ENCODE peak calls at places on chromosomes 1 and 21, in eight cellular contexts. One of them, this sample, is unnamed. For H3K36me3 and H3K4me1, the result is how much of the 10 kb centered on the place peaks cover.

GRCh38 chr1:207030522-207031009 is 2.0 kb downstream of the C1orf116 start:
- DNase-seq in colonic mucosa: no peak
- DNase-seq in uterus: no peak
- DNase-seq in thyroid gland: no peak
- DNase-seq in Caco-2: peak
- DNase-seq in adrenal gland: no peak
- DNase-seq in pancreas: no peak
- DNase-seq in IMR-90: no peak
- DNase-seq in this sample: no peak

GRCh38 chr1:93638307-93638847 is 43.3 kb downstream of the BCAR3 start:
- DNase-seq in thyroid gland: no peak
- DNase-seq in Caco-2: peak
- DNase-seq in uterus: no peak
- DNase-seq in adrenal gland: no peak
- DNase-seq in pancreas: no peak
- DNase-seq in IMR-90: no peak
- DNase-seq in colonic mucosa: no peak
- DNase-seq in this sample: no peak

GRCh38 chr1:197312163-197312562 is 44.1 kb downstream of the CRB1 start:
- DNase-seq in Caco-2: peak
- DNase-seq in IMR-90: no peak
- DNase-seq in thyroid gland: no peak
- DNase-seq in pancreas: no peak
- DNase-seq in uterus: no peak
- DNase-seq in colonic mucosa: no peak
- DNase-seq in adrenal gland: no peak
- DNase-seq in this sample: no peak

GRCh38 chr1:29711582-29712274 is 475.4 kb downstream of the PTPRU start:
- DNase-seq in Caco-2: no peak
- DNase-seq in pancreas: no peak
- DNase-seq in uterus: no peak
- DNase-seq in colonic mucosa: no peak
- DNase-seq in IMR-90: peak
- DNase-seq in thyroid gland: no peak
- DNase-seq in adrenal gland: peak
- DNase-seq in this sample: peak

GRCh38 chr1:31640964-31641363 is 3.7 kb downstream of the PEF1 start:
- DNase-seq in IMR-90: no peak
- DNase-seq in pancreas: no peak
- DNase-seq in adrenal gland: no peak
- DNase-seq in uterus: no peak
- DNase-seq in colonic mucosa: no peak
- DNase-seq in Caco-2: no peak
- DNase-seq in thyroid gland: peak
- DNase-seq in this sample: no peak

GRCh38 chr1:186033744-186034345 is 299.7 kb downstream of the HMCN1 start:
- DNase-seq in colonic mucosa: no peak
- DNase-seq in IMR-90: peak
- DNase-seq in thyroid gland: no peak
- DNase-seq in adrenal gland: no peak
- DNase-seq in uterus: no peak
- DNase-seq in pancreas: no peak
- DNase-seq in Caco-2: no peak
- DNase-seq in this sample: peak

GRCh38 chr1:145858238-145858936 is 494 bp downstream of the PIAS3 start:
- DNase-seq in thyroid gland: peak
- DNase-seq in adrenal gland: peak
- DNase-seq in IMR-90: peak
- DNase-seq in colonic mucosa: peak
- DNase-seq in Caco-2: peak
- DNase-seq in pancreas: peak
- DNase-seq in uterus: peak
- DNase-seq in this sample: peak

GRCh38 chr1:53349369-53349705 is 21.5 kb upstream of the LRP8 start:
- DNase-seq in IMR-90: no peak
- DNase-seq in colonic mucosa: peak
- DNase-seq in thyroid gland: no peak
- DNase-seq in Caco-2: no peak
- DNase-seq in adrenal gland: no peak
- DNase-seq in pancreas: no peak
- DNase-seq in uterus: no peak
- DNase-seq in this sample: no peak

GRCh38 chr1:50857702-50858101 is 102.4 kb downstream of the FAF1 start:
- DNase-seq in colonic mucosa: no peak
- DNase-seq in adrenal gland: no peak
- DNase-seq in Caco-2: no peak
- DNase-seq in IMR-90: no peak
- DNase-seq in uterus: no peak
- DNase-seq in thyroid gland: no peak
- DNase-seq in pancreas: no peak
- DNase-seq in this sample: no peak

GRCh38 chr1:1220197-1220596 is 6.2 kb upstream of the TNFRSF4 start:
- DNase-seq in adrenal gland: no peak
- DNase-seq in Caco-2: no peak
- DNase-seq in thyroid gland: no peak
- DNase-seq in colonic mucosa: no peak
- DNase-seq in pancreas: no peak
- DNase-seq in IMR-90: no peak
- DNase-seq in uterus: no peak
- DNase-seq in this sample: no peak
- H3K36me3 ChIP-seq in adrenal gland: half or more
- H3K36me3 ChIP-seq in Caco-2: under half
- H3K36me3 ChIP-seq in thyroid gland: half or more
- H3K36me3 ChIP-seq in colonic mucosa: under half
- H3K36me3 ChIP-seq in pancreas: under half
- H3K36me3 ChIP-seq in IMR-90: half or more
- H3K36me3 ChIP-seq in uterus: under half
- H3K36me3 ChIP-seq in this sample: under half

GRCh38 chr1:21663951-21664805 is 5.0 kb downstream of the RAP1GAP start:
- DNase-seq in colonic mucosa: no peak
- DNase-seq in uterus: peak
- DNase-seq in adrenal gland: peak
- DNase-seq in Caco-2: no peak
- DNase-seq in pancreas: no peak
- DNase-seq in IMR-90: no peak
- DNase-seq in thyroid gland: no peak
- DNase-seq in this sample: no peak

GRCh38 chr1:21665711-21666571 is 3.2 kb downstream of the RAP1GAP start:
- DNase-seq in uterus: no peak
- DNase-seq in colonic mucosa: no peak
- DNase-seq in pancreas: no peak
- DNase-seq in adrenal gland: peak
- DNase-seq in Caco-2: no peak
- DNase-seq in IMR-90: peak
- DNase-seq in thyroid gland: peak
- DNase-seq in this sample: no peak

GRCh38 chr1:21663251-21663950 is 5.8 kb downstream of the RAP1GAP start:
- DNase-seq in thyroid gland: peak
- DNase-seq in colonic mucosa: no peak
- DNase-seq in Caco-2: no peak
- DNase-seq in IMR-90: no peak
- DNase-seq in adrenal gland: peak
- DNase-seq in pancreas: no peak
- DNase-seq in uterus: peak
- DNase-seq in this sample: no peak

GRCh38 chr1:21666572-21667320 is 2.4 kb downstream of the RAP1GAP start:
- DNase-seq in Caco-2: no peak
- DNase-seq in pancreas: no peak
- DNase-seq in colonic mucosa: no peak
- DNase-seq in thyroid gland: no peak
- DNase-seq in adrenal gland: no peak
- DNase-seq in IMR-90: no peak
- DNase-seq in uterus: no peak
- DNase-seq in this sample: no peak

GRCh38 chr1:21664806-21665588 is 4.2 kb downstream of the RAP1GAP start:
- DNase-seq in IMR-90: no peak
- DNase-seq in uterus: no peak
- DNase-seq in colonic mucosa: no peak
- DNase-seq in Caco-2: no peak
- DNase-seq in pancreas: no peak
- DNase-seq in adrenal gland: no peak
- DNase-seq in thyroid gland: no peak
- DNase-seq in this sample: no peak
- H3K4me1 ChIP-seq in IMR-90: under half
- H3K4me1 ChIP-seq in uterus: under half
- H3K4me1 ChIP-seq in colonic mucosa: under half
- H3K4me1 ChIP-seq in Caco-2: under half
- H3K4me1 ChIP-seq in pancreas: under half
- H3K4me1 ChIP-seq in adrenal gland: half or more
- H3K4me1 ChIP-seq in thyroid gland: half or more
- H3K4me1 ChIP-seq in this sample: under half

GRCh38 chr1:45846931-45847330 is 43.5 kb downstream of the MAST2 start:
- DNase-seq in pancreas: no peak
- DNase-seq in adrenal gland: no peak
- DNase-seq in colonic mucosa: no peak
- DNase-seq in Caco-2: no peak
- DNase-seq in thyroid gland: no peak
- DNase-seq in uterus: no peak
- DNase-seq in IMR-90: peak
- DNase-seq in this sample: no peak
- H3K4me3 ChIP-seq in pancreas: no peak
- H3K4me3 ChIP-seq in adrenal gland: no peak
- H3K4me3 ChIP-seq in colonic mucosa: no peak
- H3K4me3 ChIP-seq in Caco-2: no peak
- H3K4me3 ChIP-seq in thyroid gland: no peak
- H3K4me3 ChIP-seq in uterus: no peak
- H3K4me3 ChIP-seq in IMR-90: no peak
- H3K4me3 ChIP-seq in this sample: no peak

DNA sequence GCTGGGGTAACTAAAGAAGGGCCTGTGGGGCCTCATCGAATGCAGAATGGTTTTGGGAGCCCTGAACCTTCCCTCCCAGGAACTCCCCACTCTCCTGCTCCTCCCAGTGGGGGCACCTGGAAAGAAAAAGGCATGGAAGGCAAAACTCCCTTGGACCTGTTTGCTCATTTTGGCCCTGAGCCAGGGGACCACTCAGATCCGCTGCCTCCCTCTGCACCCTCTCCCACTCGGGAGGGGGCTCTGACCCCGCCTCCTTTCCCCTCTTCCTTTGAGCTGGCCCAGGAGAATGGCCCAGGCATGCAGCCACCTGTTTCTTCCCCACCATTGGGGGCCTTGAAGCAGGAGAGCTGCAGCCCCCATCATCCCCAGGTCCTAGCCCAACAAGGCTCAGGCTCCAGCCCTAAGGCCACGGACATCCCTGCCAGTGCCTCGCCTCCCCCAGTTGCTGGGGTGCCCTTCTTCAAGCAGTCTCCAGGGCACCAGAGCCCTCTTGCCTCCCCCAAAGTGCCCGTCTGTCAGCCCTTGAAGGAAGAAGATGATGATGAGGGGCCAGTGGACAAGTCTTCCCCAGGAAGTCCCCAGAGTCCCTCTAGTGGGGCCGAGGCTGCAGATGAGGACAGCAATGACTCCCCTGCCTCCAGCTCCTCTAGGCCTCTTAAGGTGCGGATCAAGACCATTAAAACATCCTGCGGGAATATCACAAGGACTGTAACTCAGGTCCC is 4.7 kb downstream of the ZNF687 start:
- DNase-seq in adrenal gland: no peak
- DNase-seq in IMR-90: no peak
- DNase-seq in Caco-2: no peak
- DNase-seq in pancreas: no peak
- DNase-seq in uterus: no peak
- DNase-seq in thyroid gland: no peak
- DNase-seq in colonic mucosa: no peak
- DNase-seq in this sample: no peak
- H3K36me3 ChIP-seq in adrenal gland: half or more
- H3K36me3 ChIP-seq in IMR-90: half or more
- H3K36me3 ChIP-seq in Caco-2: under half
- H3K36me3 ChIP-seq in pancreas: under half
- H3K36me3 ChIP-seq in uterus: under half
- H3K36me3 ChIP-seq in thyroid gland: under half
- H3K36me3 ChIP-seq in colonic mucosa: under half
- H3K36me3 ChIP-seq in this sample: under half

DNA sequence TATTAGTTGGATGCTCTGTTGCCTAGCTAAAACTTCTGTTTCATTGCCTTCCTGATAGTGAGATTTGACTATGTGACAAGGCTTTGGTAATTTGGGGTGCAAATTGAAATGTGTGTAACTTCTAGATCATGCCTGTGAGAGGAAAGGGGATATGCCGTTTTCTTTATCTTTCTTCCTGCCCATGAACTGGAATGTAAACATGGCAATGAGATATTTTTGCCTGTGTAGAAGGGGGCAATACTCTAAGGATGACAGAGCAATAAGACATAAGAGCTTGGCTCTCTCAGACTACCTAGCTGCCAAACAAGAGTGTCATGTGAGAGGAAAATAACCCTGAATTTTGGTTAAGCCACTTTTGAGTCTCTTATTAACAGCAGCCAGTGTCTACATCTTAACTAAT is 49.7 kb downstream of the RAP1A start:
- DNase-seq in IMR-90: peak
- DNase-seq in colonic mucosa: no peak
- DNase-seq in pancreas: no peak
- DNase-seq in Caco-2: no peak
- DNase-seq in adrenal gland: no peak
- DNase-seq in uterus: no peak
- DNase-seq in thyroid gland: no peak
- DNase-seq in this sample: no peak
- H3K4me1 ChIP-seq in IMR-90: under half
- H3K4me1 ChIP-seq in colonic mucosa: under half
- H3K4me1 ChIP-seq in pancreas: under half
- H3K4me1 ChIP-seq in Caco-2: under half
- H3K4me1 ChIP-seq in adrenal gland: under half
- H3K4me1 ChIP-seq in uterus: under half
- H3K4me1 ChIP-seq in thyroid gland: under half
- H3K4me1 ChIP-seq in this sample: under half

GRCh38 chr21:32888971-32889370 is 117.4 kb upstream of the PAXBP1 start:
- DNase-seq in pancreas: no peak
- DNase-seq in thyroid gland: no peak
- DNase-seq in Caco-2: no peak
- DNase-seq in IMR-90: no peak
- DNase-seq in colonic mucosa: no peak
- DNase-seq in uterus: no peak
- DNase-seq in adrenal gland: no peak
- DNase-seq in this sample: no peak
- H3K4me3 ChIP-seq in pancreas: no peak
- H3K4me3 ChIP-seq in thyroid gland: no peak
- H3K4me3 ChIP-seq in Caco-2: no peak
- H3K4me3 ChIP-seq in IMR-90: no peak
- H3K4me3 ChIP-seq in colonic mucosa: no peak
- H3K4me3 ChIP-seq in uterus: no peak
- H3K4me3 ChIP-seq in adrenal gland: no peak
- H3K4me3 ChIP-seq in this sample: no peak

GRCh38 chr1:27669876-27670275 is 2.1 kb downstream of the IFI6 start:
- DNase-seq in thyroid gland: no peak
- DNase-seq in IMR-90: no peak
- DNase-seq in pancreas: no peak
- DNase-seq in Caco-2: no peak
- DNase-seq in colonic mucosa: no peak
- DNase-seq in adrenal gland: no peak
- DNase-seq in uterus: no peak
- DNase-seq in this sample: no peak
- H3K36me3 ChIP-seq in thyroid gland: under half
- H3K36me3 ChIP-seq in IMR-90: under half
- H3K36me3 ChIP-seq in pancreas: under half
- H3K36me3 ChIP-seq in Caco-2: under half
- H3K36me3 ChIP-seq in colonic mucosa: under half
- H3K36me3 ChIP-seq in adrenal gland: under half
- H3K36me3 ChIP-seq in uterus: under half
- H3K36me3 ChIP-seq in this sample: under half

DNA sequence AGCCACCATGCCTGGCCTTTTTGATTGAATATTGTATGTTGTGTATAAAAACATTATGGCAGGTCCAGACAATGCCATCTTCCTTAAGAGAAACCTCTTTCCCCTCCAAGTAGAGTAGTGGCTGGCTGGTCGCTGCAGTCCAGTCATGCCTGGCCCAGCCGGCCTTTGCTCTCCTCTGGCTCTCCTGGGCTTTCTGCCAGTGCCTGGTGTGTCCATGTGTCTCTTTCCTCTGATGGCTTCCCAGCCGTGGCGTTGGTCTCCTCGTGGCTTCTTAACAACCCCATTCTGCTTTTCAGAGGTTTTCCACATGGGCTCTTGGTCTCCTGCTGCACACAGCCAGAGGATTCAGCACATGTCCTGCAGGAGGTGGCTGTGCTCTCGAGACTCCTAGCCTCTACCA is 58.7 kb downstream of the DIP2A start:
- DNase-seq in adrenal gland: peak
- DNase-seq in Caco-2: no peak
- DNase-seq in uterus: no peak
- DNase-seq in colonic mucosa: no peak
- DNase-seq in pancreas: no peak
- DNase-seq in IMR-90: no peak
- DNase-seq in thyroid gland: peak
- DNase-seq in this sample: peak
- H3K4me1 ChIP-seq in adrenal gland: under half
- H3K4me1 ChIP-seq in Caco-2: under half
- H3K4me1 ChIP-seq in uterus: under half
- H3K4me1 ChIP-seq in colonic mucosa: under half
- H3K4me1 ChIP-seq in pancreas: under half
- H3K4me1 ChIP-seq in IMR-90: under half
- H3K4me1 ChIP-seq in thyroid gland: under half
- H3K4me1 ChIP-seq in this sample: under half

This sample was measured in cardiac muscle cell.